ENCODE peak calls at places on chromosomes 12 and 14, in four cellular contexts. C, X, K and I are unnamed samples.

GRCh38 chr14:91510171-91511013 is at the start of gene PPP4R3A:
- DNase-seq in C (peak; percentile 86), X (peak; percentile 90), K (peak; percentile 96), I (peak; percentile 66)

GRCh38 chr14:64337901-64338615 is 43.9 kb upstream of the ESR2 start:
- DNase-seq in C (peak; percentile 47), X (no peak), K (peak; percentile 69), I (no peak)

GRCh38 chr14:101250336-101250947 is 310.9 kb upstream of the DIO3 start:
- DNase-seq in C (no peak), X (no peak), K (no peak), I (no peak)

GRCh38 chr12:15206338-15206737 is 14.9 kb downstream of the RERG start:
- DNase-seq in C (no peak), X (no peak), K (no peak), I (no peak)

GRCh38 chr12:111154180-111154579 is 214.7 kb downstream of the PHETA1 start:
- DNase-seq in C (no peak), X (no peak), K (no peak), I (no peak)

GRCh38 chr12:64175254-64175945 is 46.7 kb downstream of the KICS2 start:
- DNase-seq in C (no peak), X (no peak), K (no peak), I (no peak)

GRCh38 chr12:90100619-90101018 is 392.0 kb upstream of the ATP2B1 start:
- DNase-seq in C (no peak), X (no peak), K (peak; percentile 50), I (no peak)

GRCh38 chr12:41205070-41205715 is 17.1 kb downstream of the PDZRN4 start:
- DNase-seq in C (no peak), X (no peak), K (peak; percentile 5), I (no peak)

GRCh38 chr14:85789506-85789905 is 259.6 kb downstream of the FLRT2 start:
- DNase-seq in C (no peak), X (no peak), K (no peak), I (no peak)

GRCh38 chr14:94400454-94400853 is 12.1 kb upstream of the SERPINA1 start:
- DNase-seq in C (peak; percentile 91), X (no peak), K (no peak), I (no peak)

GRCh38 chr12:45439039-45439438 is 223.1 kb downstream of the ANO6 start:
- DNase-seq in C (no peak), X (peak; percentile 8), K (no peak), I (no peak)

GRCh38 chr14:56189306-56189705 is 71.1 kb downstream of the PELI2 start:
- DNase-seq in C (no peak), X (no peak), K (peak; percentile 79), I (no peak)

GRCh38 chr12:27142102-27142721 is 59.8 kb upstream of the C12orf71 start:
- DNase-seq in C (peak; percentile 53), X (peak; percentile 60), K (peak; percentile 83), I (peak; percentile 37)

GRCh38 chr14:79496701-79497100 is 714.6 kb downstream of the DIO2 start:
- DNase-seq in C (no peak), X (no peak), K (no peak), I (no peak)

GRCh38 chr14:51596473-51596870 is 55.2 kb upstream of the FRMD6 start:
- DNase-seq in C (no peak), X (no peak), K (no peak), I (no peak)

GRCh38 chr12:51322452-51322851 is 1.5 kb downstream of the BIN2 start:
- DNase-seq in C (no peak), X (no peak), K (no peak), I (no peak)

GRCh38 chr12:51321882-51322281 is 2.1 kb downstream of the BIN2 start:
- DNase-seq in C (no peak), X (no peak), K (no peak), I (no peak)

GRCh38 chr12:51318846-51319570 is 5.0 kb downstream of the BIN2 start:
- DNase-seq in C (no peak), X (no peak), K (no peak), I (no peak)

GRCh38 chr12:51320311-51320694 is 3.7 kb downstream of the BIN2 start:
- DNase-seq in C (no peak), X (no peak), K (no peak), I (no peak)

DNA sequence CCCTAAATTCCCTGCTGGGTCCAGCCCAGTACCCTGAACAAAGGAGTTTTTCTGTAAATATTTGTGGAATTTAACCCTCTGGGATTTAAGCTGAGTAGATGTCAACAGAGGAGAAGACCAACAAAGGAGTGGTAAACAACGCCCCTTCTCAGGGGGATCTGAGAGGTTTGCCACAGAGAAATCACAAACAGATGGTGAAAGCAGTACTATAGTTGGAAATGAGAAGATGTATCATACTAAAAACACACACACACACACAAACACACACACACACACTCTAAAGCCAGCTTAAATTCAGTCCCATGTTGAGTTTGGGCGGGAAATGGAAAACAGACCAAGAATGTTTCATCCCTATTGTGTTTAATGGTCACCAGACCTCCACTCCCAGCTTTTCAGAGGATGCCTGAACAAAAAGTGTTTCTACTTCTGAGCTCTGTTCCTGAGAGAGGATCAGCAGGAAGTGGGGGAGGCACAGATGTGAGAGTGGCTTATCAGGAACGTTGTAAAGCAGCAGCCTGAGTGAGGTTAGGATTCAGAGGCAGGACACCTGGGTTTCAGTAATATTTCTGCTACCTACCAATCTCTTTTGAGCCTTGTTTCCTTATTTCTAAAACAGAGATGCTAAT is 3.2 kb downstream of the BIN2 start:
- DNase-seq in C (no peak), X (no peak), K (no peak), I (no peak)
- H3K4me3 ChIP-seq in C (no peak overlapping the region), X (no peak overlapping the region), K (no peak overlapping the region), I (peak overlapping the region; percentile 33)

GRCh38 chr12:101078144-101078543 is 131.9 kb downstream of the SLC5A8 start:
- DNase-seq in C (no peak), X (no peak), K (no peak), I (no peak)
- TF ChIP-seq POLR2AphosphoS5 in C (no peak), X (no peak), K (no peak), I (no peak)

DNA sequence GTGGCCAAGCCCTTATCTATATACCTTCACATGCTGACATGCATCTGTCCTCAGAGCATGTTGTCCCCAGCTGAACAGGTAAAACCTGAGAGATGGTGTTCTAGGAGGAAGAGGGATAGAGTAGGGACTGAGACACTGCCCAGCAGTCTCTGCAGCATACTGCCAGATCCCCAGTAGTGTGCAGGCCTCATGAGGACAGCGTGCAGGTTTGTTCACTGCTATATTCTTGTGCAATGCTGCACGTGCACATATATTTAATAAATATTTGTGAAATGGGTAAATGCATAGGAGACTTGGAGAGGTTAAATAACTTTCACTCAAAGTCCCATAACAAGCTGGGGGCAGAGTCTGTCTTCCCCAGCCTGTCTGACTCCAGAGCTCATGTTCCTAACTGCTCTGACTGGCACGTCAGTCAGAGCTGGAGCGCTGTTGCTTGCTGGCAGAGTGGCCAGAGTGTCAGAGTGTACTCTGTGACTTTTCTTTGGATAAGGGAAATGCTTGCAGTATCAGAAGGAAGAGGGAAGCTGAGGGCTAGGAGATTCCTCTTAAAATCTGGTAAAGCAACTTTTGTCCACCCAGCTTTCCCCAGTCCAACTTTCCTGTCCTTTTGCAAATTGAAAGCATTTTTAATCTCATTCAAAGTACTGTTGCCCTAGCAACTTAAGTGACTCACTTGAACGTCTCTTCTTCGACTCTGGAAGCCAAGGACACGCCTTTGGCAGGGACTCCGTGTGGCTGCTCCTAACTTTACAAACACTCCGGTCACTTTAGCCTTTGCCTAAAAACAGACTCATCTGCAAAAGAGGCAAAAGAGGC is 14.9 kb upstream of the POLR3B start:
- DNase-seq in C (peak; percentile 39), X (no peak), K (peak; percentile 40), I (no peak)
- H3K9ac ChIP-seq in C (peak overlapping the region; percentile 25), X (no peak overlapping the region), K (no peak overlapping the region), I (peak overlapping the region; percentile 37)

DNA sequence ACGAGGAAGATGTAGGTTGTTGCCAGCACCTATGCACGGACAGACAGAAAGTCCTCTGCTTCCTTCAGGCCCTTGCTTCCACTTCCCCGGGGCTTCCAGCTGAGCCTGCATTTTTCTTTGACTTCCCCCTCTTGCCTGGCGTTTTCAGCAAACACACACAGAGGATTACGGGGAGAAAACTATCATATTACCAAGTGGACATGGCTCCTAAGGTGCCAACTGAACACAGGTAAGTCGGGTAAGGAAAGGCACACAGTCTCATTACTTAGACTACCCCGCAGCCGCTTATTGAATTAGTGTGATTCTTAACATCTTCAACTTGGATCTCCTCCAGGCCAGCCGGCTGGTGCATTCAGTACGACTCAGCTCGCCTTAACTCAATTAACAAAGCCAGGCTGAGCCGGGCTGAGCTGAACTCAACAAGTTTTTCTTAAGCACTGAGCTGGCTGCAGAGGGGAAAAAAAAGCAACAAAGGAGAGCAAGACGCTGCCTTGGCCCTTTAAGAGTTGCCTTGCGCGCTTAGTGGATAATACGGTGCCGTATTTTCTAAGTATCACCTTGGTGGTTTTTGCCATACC is 19.2 kb upstream of the MAP1LC3B2 start:
- DNase-seq in C (no peak), X (no peak), K (peak; percentile 14), I (peak; percentile 34)
- H3K4me3 ChIP-seq in C (no peak overlapping the region), X (no peak overlapping the region), K (no peak overlapping the region), I (peak overlapping the region; percentile 58)